ENCODE peak calls at places on chromosomes 16 and 17, in eight cellular contexts. C is dermis blood vessel endothelial cell; A is NCI-H69; I is Calu3; M is stimulated activated CD4-positive, alpha-beta T cell treated with anti-CD3 and anti-CD28 coated beads, Interleukin-1b, Interleukin-23, amount 100 ng/mL, for 1 hour; R is anterior cingulate cortex; G is thoracic aorta; O is nucleus accumbens. U is an unnamed sample.

GRCh38 chr16:17571499-17572093 is 100.8 kb upstream of the XYLT1 start:
- DNase-seq in C (no peak), M (no peak), G (no peak), R (no peak), O (no peak), A (no peak), I (peak; percentile 39), U (peak; percentile 2)

GRCh38 chr16:576823-577201 is 7.0 kb downstream of the PIGQ start:
- DNase-seq in R (no peak), G (no peak), I (no peak), O (no peak), A (no peak), C (no peak), M (no peak), U (no peak)

GRCh38 chr17:37043201-37043600 is 94.4 kb downstream of the AATF start:
- DNase-seq in R (no peak), A (peak; percentile 63), I (no peak), M (no peak), C (peak; percentile 28), O (no peak), G (no peak), U (no peak)

GRCh38 chr16:71648921-71649320 is 22.9 kb downstream of the MARVELD3 start:
- DNase-seq in M (no peak), R (no peak), G (no peak), O (no peak), A (no peak), I (peak; percentile 18), C (peak; percentile 8), U (no peak)

GRCh38 chr17:8072727-8073461 is 14.6 kb downstream of the ALOX12B start:
- DNase-seq in A (no peak), I (no peak), O (no peak), G (no peak), M (no peak), R (no peak), C (no peak), U (no peak)

GRCh38 chr16:68377667-68378420 is 67.0 kb downstream of the PRMT7 start:
- DNase-seq in A (no peak), G (no peak), I (peak; percentile 22), M (no peak), O (no peak), C (peak; percentile 84), R (no peak), U (no peak)

GRCh38 chr17:4566785-4567184 is 6.4 kb upstream of the GGT6 start:
- DNase-seq in G (no peak), R (peak; percentile 25), I (peak; percentile 59), C (peak; percentile 74), A (peak; percentile 65), M (no peak), O (no peak), U (no peak)

GRCh38 chr17:18860161-18860972 is 2.4 kb downstream of the PRPSAP2 start:
- DNase-seq in R (no peak), G (no peak), I (no peak), O (no peak), A (no peak), C (no peak), M (no peak), U (no peak)

GRCh38 chr17:14061666-14062560 is 7.4 kb upstream of the COX10 start:
- DNase-seq in A (no peak), R (no peak), C (peak; percentile 84), G (no peak), M (no peak), O (no peak), I (no peak), U (no peak)

GRCh38 chr16:88662222-88662842 is 559 bp downstream of the MVD start:
- DNase-seq in G (no peak), C (no peak), M (no peak), A (no peak), I (no peak), O (no peak), R (no peak), U (no peak)

GRCh38 chr16:16062023-16062932 is 112.9 kb downstream of the ABCC1 start:
- DNase-seq in C (peak; percentile 10), I (no peak), M (no peak), R (no peak), G (no peak), A (no peak), O (no peak), U (no peak)

GRCh38 chr16:67430504-67431076 is 331 bp upstream of the HSD11B2 start:
- DNase-seq in A (peak; percentile 67), G (no peak), R (no peak), C (peak; percentile 15), I (peak; percentile 60), O (no peak), M (no peak), U (no peak)

GRCh38 chr17:17004251-17004996 is 32.5 kb upstream of the TNFRSF13B start:
- DNase-seq in G (no peak), R (no peak), A (no peak), C (no peak), I (no peak), O (no peak), M (no peak), U (no peak)

GRCh38 chr17:67260051-67260987 is 15.3 kb upstream of the HELZ start:
- DNase-seq in O (no peak), I (peak; percentile 32), C (no peak), A (peak; percentile 10), M (no peak), G (no peak), R (no peak), U (no peak)

GRCh38 chr16:24255446-24256352 is at the start of gene CACNG3:
- DNase-seq in M (no peak), O (no peak), G (no peak), R (peak; percentile 31), I (no peak), C (peak; percentile 69), A (peak; percentile 50), U (peak; percentile 66)

GRCh38 chr17:57135748-57136342 is 50.8 kb downstream of the AKAP1 start:
- DNase-seq in I (no peak), R (no peak), O (no peak), C (peak; percentile 27), M (no peak), G (no peak), A (peak; percentile 92), U (peak; percentile 20)

GRCh38 chr17:78722101-78722761 is 59.8 kb downstream of the CYTH1 start:
- DNase-seq in A (peak; percentile 57), C (no peak), G (no peak), O (no peak), M (no peak), I (no peak), R (peak; percentile 60), U (peak; percentile 63)

GRCh38 chr17:40819528-40820125 is 2.8 kb downstream of the KRT10 start:
- DNase-seq in I (no peak), A (peak; percentile 20), R (no peak), O (no peak), C (peak; percentile 60), G (no peak), M (no peak), U (no peak)

GRCh38 chr16:73280366-73280765 is 232.4 kb upstream of the ZFHX3 start:
- DNase-seq in G (no peak), I (no peak), O (no peak), A (no peak), M (no peak), C (no peak), R (no peak), U (no peak)

GRCh38 chr17:70394430-70394829 is 225.1 kb downstream of the KCNJ2 start:
- DNase-seq in C (no peak), A (no peak), I (no peak), M (no peak), R (no peak), G (no peak), O (no peak), U (no peak)

GRCh38 chr17:44598932-44599297 is 41.6 kb downstream of the FZD2 start:
- DNase-seq in G (no peak), A (no peak), C (no peak), M (no peak), R (no peak), O (no peak), I (no peak), U (no peak)

GRCh38 chr17:55201609-55201932 is 63.2 kb upstream of the HLF start:
- DNase-seq in M (no peak), A (peak; percentile 20), R (no peak), C (no peak), G (no peak), I (no peak), O (no peak), U (no peak)

GRCh38 chr17:29645516-29646051 is 22.9 kb upstream of the CORO6 start:
- DNase-seq in G (peak; percentile 51), A (peak; percentile 63), M (no peak), O (no peak), I (no peak), C (no peak), R (peak; percentile 28), U (no peak)

GRCh38 chr16:4718466-4718865 is 15.6 kb downstream of the ANKS3 start:
- DNase-seq in I (no peak), M (no peak), O (no peak), A (no peak), G (no peak), C (no peak), R (no peak), U (no peak)

GRCh38 chr17:1592751-1593629 is 30.4 kb upstream of the PITPNA start:
- DNase-seq in G (no peak), M (no peak), A (no peak), R (no peak), C (no peak), O (no peak), I (no peak), U (no peak)

GRCh38 chr17:77160032-77160876 is 19.5 kb downstream of the SEC14L1 start:
- DNase-seq in I (no peak), M (no peak), O (no peak), G (no peak), A (peak; percentile 92), R (no peak), C (no peak), U (no peak)

U was measured in occipital lobe.